ENCODE peak calls at places on chromosomes 16 and 17, in seven cellular contexts. One of them, this sample, is unnamed.

GRCh38 chr17:4838306-4838785 is 5.2 kb downstream of the MINK1 start:
- DNase-seq in heart right ventricle: no peak
- DNase-seq in cardiac muscle cell: no peak
- DNase-seq in glutamatergic neuron: no peak
- DNase-seq in left ventricle myocardium inferior: no peak
- DNase-seq in AG04450: no peak
- DNase-seq in lower leg skin: no peak
- DNase-seq in this sample: no peak

GRCh38 chr16:12162586-12162985 is 186.1 kb downstream of the SNX29 start:
- DNase-seq in heart right ventricle: no peak
- DNase-seq in cardiac muscle cell: no peak
- DNase-seq in glutamatergic neuron: no peak
- DNase-seq in left ventricle myocardium inferior: no peak
- DNase-seq in AG04450: no peak
- DNase-seq in lower leg skin: no peak
- DNase-seq in this sample: no peak

GRCh38 chr17:76276069-76276431 is 10.9 kb downstream of the UBALD2 start:
- DNase-seq in heart right ventricle: no peak
- DNase-seq in cardiac muscle cell: no peak
- DNase-seq in glutamatergic neuron: no peak
- DNase-seq in left ventricle myocardium inferior: no peak
- DNase-seq in AG04450: no peak
- DNase-seq in lower leg skin: no peak
- DNase-seq in this sample: no peak

GRCh38 chr16:69888005-69888560 is 63.1 kb upstream of the CLEC18A start:
- DNase-seq in heart right ventricle: no peak
- DNase-seq in cardiac muscle cell: no peak
- DNase-seq in glutamatergic neuron: no peak
- DNase-seq in left ventricle myocardium inferior: no peak
- DNase-seq in AG04450: no peak
- DNase-seq in lower leg skin: no peak
- DNase-seq in this sample: peak

GRCh38 chr17:78766225-78766624 is 15.8 kb downstream of the CYTH1 start:
- DNase-seq in heart right ventricle: no peak
- DNase-seq in cardiac muscle cell: no peak
- DNase-seq in glutamatergic neuron: no peak
- DNase-seq in left ventricle myocardium inferior: no peak
- DNase-seq in AG04450: no peak
- DNase-seq in lower leg skin: no peak
- DNase-seq in this sample: no peak

GRCh38 chr17:35254107-35254802 is 11.4 kb downstream of the SLFN5 start:
- DNase-seq in heart right ventricle: no peak
- DNase-seq in cardiac muscle cell: peak
- DNase-seq in glutamatergic neuron: no peak
- DNase-seq in left ventricle myocardium inferior: no peak
- DNase-seq in AG04450: peak
- DNase-seq in lower leg skin: peak
- DNase-seq in this sample: no peak

GRCh38 chr17:82915010-82915696 is 75.3 kb upstream of the ZNF750 start:
- DNase-seq in heart right ventricle: no peak
- DNase-seq in cardiac muscle cell: no peak
- DNase-seq in glutamatergic neuron: no peak
- DNase-seq in left ventricle myocardium inferior: no peak
- DNase-seq in AG04450: no peak
- DNase-seq in lower leg skin: no peak
- DNase-seq in this sample: no peak

GRCh38 chr17:5122586-5123342 is 6.9 kb downstream of the USP6 start:
- DNase-seq in heart right ventricle: no peak
- DNase-seq in cardiac muscle cell: peak
- DNase-seq in glutamatergic neuron: peak
- DNase-seq in left ventricle myocardium inferior: no peak
- DNase-seq in AG04450: no peak
- DNase-seq in lower leg skin: peak
- DNase-seq in this sample: no peak

GRCh38 chr17:45073414-45074070 is 12.4 kb downstream of the NMT1 start:
- DNase-seq in heart right ventricle: no peak
- DNase-seq in cardiac muscle cell: peak
- DNase-seq in glutamatergic neuron: no peak
- DNase-seq in left ventricle myocardium inferior: no peak
- DNase-seq in AG04450: peak
- DNase-seq in lower leg skin: no peak
- DNase-seq in this sample: no peak

GRCh38 chr16:19542138-19542821 is 13.2 kb upstream of the VPS35L start:
- DNase-seq in heart right ventricle: no peak
- DNase-seq in cardiac muscle cell: no peak
- DNase-seq in glutamatergic neuron: no peak
- DNase-seq in left ventricle myocardium inferior: no peak
- DNase-seq in AG04450: no peak
- DNase-seq in lower leg skin: no peak
- DNase-seq in this sample: no peak

GRCh38 chr17:35141681-35142466 is at the start of gene NLE1:
- DNase-seq in heart right ventricle: peak
- DNase-seq in cardiac muscle cell: peak
- DNase-seq in glutamatergic neuron: peak
- DNase-seq in left ventricle myocardium inferior: peak
- DNase-seq in AG04450: peak
- DNase-seq in lower leg skin: peak
- DNase-seq in this sample: peak

GRCh38 chr16:69619514-69619913 is 53.7 kb downstream of the NFAT5 start:
- DNase-seq in heart right ventricle: no peak
- DNase-seq in cardiac muscle cell: peak
- DNase-seq in glutamatergic neuron: no peak
- DNase-seq in left ventricle myocardium inferior: no peak
- DNase-seq in AG04450: no peak
- DNase-seq in lower leg skin: no peak
- DNase-seq in this sample: no peak

GRCh38 chr17:36463916-36464764 is 22.3 kb upstream of the ZNHIT3 start:
- DNase-seq in heart right ventricle: peak
- DNase-seq in cardiac muscle cell: peak
- DNase-seq in glutamatergic neuron: peak
- DNase-seq in left ventricle myocardium inferior: peak
- DNase-seq in AG04450: no peak
- DNase-seq in lower leg skin: peak
- DNase-seq in this sample: peak

GRCh38 chr16:86761117-86761971 is 183.0 kb downstream of the FOXL1 start:
- DNase-seq in heart right ventricle: peak
- DNase-seq in cardiac muscle cell: peak
- DNase-seq in glutamatergic neuron: peak
- DNase-seq in left ventricle myocardium inferior: peak
- DNase-seq in AG04450: no peak
- DNase-seq in lower leg skin: peak
- DNase-seq in this sample: peak

GRCh38 chr16:67749436-67750078 is 30.4 kb upstream of the GFOD2 start:
- DNase-seq in heart right ventricle: no peak
- DNase-seq in cardiac muscle cell: no peak
- DNase-seq in glutamatergic neuron: no peak
- DNase-seq in left ventricle myocardium inferior: no peak
- DNase-seq in AG04450: no peak
- DNase-seq in lower leg skin: no peak
- DNase-seq in this sample: no peak

GRCh38 chr16:56203052-56203451 is 11.8 kb downstream of the GNAO1 start:
- DNase-seq in heart right ventricle: peak
- DNase-seq in cardiac muscle cell: peak
- DNase-seq in glutamatergic neuron: peak
- DNase-seq in left ventricle myocardium inferior: no peak
- DNase-seq in AG04450: no peak
- DNase-seq in lower leg skin: no peak
- DNase-seq in this sample: peak

GRCh38 chr17:17913695-17914332 is 58.4 kb downstream of the TOM1L2 start:
- DNase-seq in heart right ventricle: peak
- DNase-seq in cardiac muscle cell: peak
- DNase-seq in glutamatergic neuron: peak
- DNase-seq in left ventricle myocardium inferior: peak
- DNase-seq in AG04450: peak
- DNase-seq in lower leg skin: peak
- DNase-seq in this sample: peak

GRCh38 chr17:62791235-62792121 is 16.6 kb downstream of the MARCHF10 start:
- DNase-seq in heart right ventricle: no peak
- DNase-seq in cardiac muscle cell: peak
- DNase-seq in glutamatergic neuron: no peak
- DNase-seq in left ventricle myocardium inferior: no peak
- DNase-seq in AG04450: peak
- DNase-seq in lower leg skin: peak
- DNase-seq in this sample: no peak

GRCh38 chr17:50145532-50146229 is 4.8 kb downstream of the PPP1R9B start:
- DNase-seq in heart right ventricle: no peak
- DNase-seq in cardiac muscle cell: no peak
- DNase-seq in glutamatergic neuron: no peak
- DNase-seq in left ventricle myocardium inferior: no peak
- DNase-seq in AG04450: no peak
- DNase-seq in lower leg skin: no peak
- DNase-seq in this sample: no peak

GRCh38 chr17:62671553-62671952 is 44.1 kb downstream of the MRC2 start:
- DNase-seq in heart right ventricle: no peak
- DNase-seq in cardiac muscle cell: no peak
- DNase-seq in glutamatergic neuron: no peak
- DNase-seq in left ventricle myocardium inferior: no peak
- DNase-seq in AG04450: no peak
- DNase-seq in lower leg skin: no peak
- DNase-seq in this sample: no peak

GRCh38 chr17:57957886-57958285 is 2.7 kb upstream of the CUEDC1 start:
- DNase-seq in heart right ventricle: no peak
- DNase-seq in cardiac muscle cell: no peak
- DNase-seq in glutamatergic neuron: no peak
- DNase-seq in left ventricle myocardium inferior: no peak
- DNase-seq in AG04450: no peak
- DNase-seq in lower leg skin: peak
- DNase-seq in this sample: no peak

GRCh38 chr17:67628580-67629013 is 89.1 kb upstream of the NOL11 start:
- DNase-seq in heart right ventricle: peak
- DNase-seq in cardiac muscle cell: peak
- DNase-seq in glutamatergic neuron: no peak
- DNase-seq in left ventricle myocardium inferior: peak
- DNase-seq in AG04450: no peak
- DNase-seq in lower leg skin: no peak
- DNase-seq in this sample: peak

GRCh38 chr17:67624886-67625656 is 92.7 kb upstream of the NOL11 start:
- DNase-seq in heart right ventricle: no peak
- DNase-seq in cardiac muscle cell: no peak
- DNase-seq in glutamatergic neuron: no peak
- DNase-seq in left ventricle myocardium inferior: no peak
- DNase-seq in AG04450: no peak
- DNase-seq in lower leg skin: no peak
- DNase-seq in this sample: no peak

GRCh38 chr17:67625971-67626370 is 91.8 kb upstream of the NOL11 start:
- DNase-seq in heart right ventricle: no peak
- DNase-seq in cardiac muscle cell: no peak
- DNase-seq in glutamatergic neuron: no peak
- DNase-seq in left ventricle myocardium inferior: no peak
- DNase-seq in AG04450: no peak
- DNase-seq in lower leg skin: no peak
- DNase-seq in this sample: no peak

GRCh38 chr17:67633751-67634191 is 84.0 kb upstream of the NOL11 start:
- DNase-seq in heart right ventricle: peak
- DNase-seq in cardiac muscle cell: no peak
- DNase-seq in glutamatergic neuron: no peak
- DNase-seq in left ventricle myocardium inferior: peak
- DNase-seq in AG04450: no peak
- DNase-seq in lower leg skin: no peak
- DNase-seq in this sample: no peak

DNA sequence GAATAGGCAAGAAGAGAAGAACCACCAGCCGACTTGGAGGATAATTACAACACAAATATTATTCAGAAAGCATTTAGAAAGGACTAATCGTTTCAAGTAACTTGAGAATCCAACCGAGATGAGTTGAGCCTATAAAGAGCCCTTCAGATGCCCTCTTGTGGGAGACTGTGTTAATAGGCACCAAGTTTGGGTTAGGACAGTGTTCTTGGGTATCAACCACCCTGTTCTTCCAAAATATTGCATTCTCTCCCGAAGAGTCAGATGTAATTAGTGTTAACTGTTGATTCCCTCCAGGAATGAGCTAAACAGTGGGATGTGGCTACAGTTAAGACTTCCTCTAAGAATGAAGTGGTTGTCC is 87.8 kb upstream of the NOL11 start:
- DNase-seq in heart right ventricle: no peak
- DNase-seq in cardiac muscle cell: peak
- DNase-seq in glutamatergic neuron: no peak
- DNase-seq in left ventricle myocardium inferior: no peak
- DNase-seq in AG04450: no peak
- DNase-seq in lower leg skin: no peak
- DNase-seq in this sample: peak
- TF ChIP-seq CTCF in heart right ventricle: no peak
- TF ChIP-seq CTCF in cardiac muscle cell: peak
- TF ChIP-seq CTCF in glutamatergic neuron: no peak
- TF ChIP-seq CTCF in left ventricle myocardium inferior: peak
- TF ChIP-seq CTCF in AG04450: peak
- TF ChIP-seq CTCF in lower leg skin: no peak
- TF ChIP-seq CTCF in this sample: peak

GRCh38 chr16:83942815-83943515 is 10.1 kb upstream of the OSGIN1 start:
- DNase-seq in heart right ventricle: no peak
- DNase-seq in cardiac muscle cell: no peak
- DNase-seq in glutamatergic neuron: no peak
- DNase-seq in left ventricle myocardium inferior: no peak
- DNase-seq in AG04450: no peak
- DNase-seq in lower leg skin: no peak
- DNase-seq in this sample: no peak
- TF ChIP-seq CTCF in heart right ventricle: no peak
- TF ChIP-seq CTCF in cardiac muscle cell: no peak
- TF ChIP-seq CTCF in glutamatergic neuron: no peak
- TF ChIP-seq CTCF in left ventricle myocardium inferior: no peak
- TF ChIP-seq CTCF in AG04450: no peak
- TF ChIP-seq CTCF in lower leg skin: no peak
- TF ChIP-seq CTCF in this sample: no peak

GRCh38 chr17:64685705-64686104 is 23.6 kb upstream of the SMURF2 start:
- DNase-seq in heart right ventricle: no peak
- DNase-seq in cardiac muscle cell: no peak
- DNase-seq in glutamatergic neuron: no peak
- DNase-seq in left ventricle myocardium inferior: no peak
- DNase-seq in AG04450: no peak
- DNase-seq in lower leg skin: no peak
- DNase-seq in this sample: no peak

GRCh38 chr17:64686705-64687104 is 24.6 kb upstream of the SMURF2 start:
- DNase-seq in heart right ventricle: no peak
- DNase-seq in cardiac muscle cell: no peak
- DNase-seq in glutamatergic neuron: no peak
- DNase-seq in left ventricle myocardium inferior: no peak
- DNase-seq in AG04450: no peak
- DNase-seq in lower leg skin: no peak
- DNase-seq in this sample: no peak

GRCh38 chr17:64679710-64680216 is 17.7 kb upstream of the SMURF2 start:
- DNase-seq in heart right ventricle: no peak
- DNase-seq in cardiac muscle cell: peak
- DNase-seq in glutamatergic neuron: no peak
- DNase-seq in left ventricle myocardium inferior: no peak
- DNase-seq in AG04450: peak
- DNase-seq in lower leg skin: no peak
- DNase-seq in this sample: no peak

GRCh38 chr17:64683791-64684190 is 21.7 kb upstream of the SMURF2 start:
- DNase-seq in heart right ventricle: no peak
- DNase-seq in cardiac muscle cell: no peak
- DNase-seq in glutamatergic neuron: no peak
- DNase-seq in left ventricle myocardium inferior: no peak
- DNase-seq in AG04450: no peak
- DNase-seq in lower leg skin: no peak
- DNase-seq in this sample: no peak

GRCh38 chr17:64682261-64683181 is 20.4 kb upstream of the SMURF2 start:
- DNase-seq in heart right ventricle: no peak
- DNase-seq in cardiac muscle cell: no peak
- DNase-seq in glutamatergic neuron: no peak
- DNase-seq in left ventricle myocardium inferior: no peak
- DNase-seq in AG04450: peak
- DNase-seq in lower leg skin: no peak
- DNase-seq in this sample: no peak
- TF ChIP-seq CTCF in heart right ventricle: no peak
- TF ChIP-seq CTCF in cardiac muscle cell: no peak
- TF ChIP-seq CTCF in glutamatergic neuron: no peak
- TF ChIP-seq CTCF in left ventricle myocardium inferior: no peak
- TF ChIP-seq CTCF in AG04450: peak
- TF ChIP-seq CTCF in lower leg skin: no peak
- TF ChIP-seq CTCF in this sample: no peak

GRCh38 chr16:1426734-1427451 is 4.0 kb upstream of the PERCC1 start:
- DNase-seq in heart right ventricle: no peak
- DNase-seq in cardiac muscle cell: no peak
- DNase-seq in glutamatergic neuron: peak
- DNase-seq in left ventricle myocardium inferior: no peak
- DNase-seq in AG04450: no peak
- DNase-seq in lower leg skin: no peak
- DNase-seq in this sample: no peak
- TF ChIP-seq CTCF in heart right ventricle: no peak
- TF ChIP-seq CTCF in cardiac muscle cell: no peak
- TF ChIP-seq CTCF in glutamatergic neuron: peak
- TF ChIP-seq CTCF in left ventricle myocardium inferior: no peak
- TF ChIP-seq CTCF in AG04450: no peak
- TF ChIP-seq CTCF in lower leg skin: no peak
- TF ChIP-seq CTCF in this sample: no peak

This sample was measured in GM10248.